ENCODE peak calls at places on chromosome 20, in four cellular contexts. Z, N, H and K are unnamed samples.

GRCh38 chr20:43238833-43239232 is 49.1 kb upstream of the PTPRT start:
- DNase-seq in H (peak), Z (no peak), N (no peak), K (no peak)

GRCh38 chr20:56166781-56167465 is 81.6 kb upstream of the MC3R start:
- DNase-seq in Z (no peak), H (no peak), N (no peak), K (no peak)

GRCh38 chr20:52614036-52614863 is 357.9 kb upstream of the TSHZ2 start:
- DNase-seq in Z (no peak), H (no peak), N (no peak), K (peak)

GRCh38 chr20:10667077-10667401 is 6.8 kb downstream of the JAG1 start:
- DNase-seq in Z (no peak), H (no peak), N (no peak), K (peak)

GRCh38 chr20:46546293-46546692 is 4.2 kb downstream of the OCSTAMP start:
- DNase-seq in Z (no peak), H (peak), N (no peak), K (no peak)

GRCh38 chr20:38730167-38730988 is 6.1 kb downstream of the SLC32A1 start:
- DNase-seq in N (no peak), Z (no peak), H (no peak), K (no peak)

GRCh38 chr20:31566658-31567379 is 38.3 kb upstream of the ID1 start:
- DNase-seq in Z (no peak), H (peak), N (no peak), K (no peak)

GRCh38 chr20:45998761-45999160 is 9.9 kb upstream of the MMP9 start:
- DNase-seq in Z (no peak), N (no peak), H (no peak), K (no peak)

GRCh38 chr20:56589633-56590032 is 39.5 kb upstream of the TFAP2C start:
- DNase-seq in Z (no peak), N (no peak), H (no peak), K (no peak)

GRCh38 chr20:23049933-23050838 is 714 bp upstream of the THBD start:
- DNase-seq in H (no peak), N (no peak), Z (no peak), K (no peak)

GRCh38 chr20:25058797-25059486 is 1.0 kb upstream of the ACSS1 start:
- DNase-seq in Z (peak), H (no peak), N (no peak), K (peak)

GRCh38 chr20:43388267-43389081 is 69.2 kb upstream of the SRSF6 start:
- DNase-seq in Z (peak), N (no peak), H (no peak), K (no peak)

GRCh38 chr20:26163890-26164289 is 467.2 kb upstream of the ZNF337 start:
- DNase-seq in N (no peak), Z (peak), H (no peak), K (peak)

GRCh38 chr20:45014671-45015415 is 48.5 kb downstream of the STK4 start:
- DNase-seq in N (no peak), Z (peak), H (no peak), K (no peak)

GRCh38 chr20:4989570-4989969 is 11.7 kb downstream of the SLC23A2 start:
- DNase-seq in H (no peak), Z (no peak), N (peak), K (no peak)

GRCh38 chr20:2210646-2211556 is 84.9 kb upstream of the TGM3 start:
- DNase-seq in N (no peak), H (no peak), Z (peak), K (peak)

DNA sequence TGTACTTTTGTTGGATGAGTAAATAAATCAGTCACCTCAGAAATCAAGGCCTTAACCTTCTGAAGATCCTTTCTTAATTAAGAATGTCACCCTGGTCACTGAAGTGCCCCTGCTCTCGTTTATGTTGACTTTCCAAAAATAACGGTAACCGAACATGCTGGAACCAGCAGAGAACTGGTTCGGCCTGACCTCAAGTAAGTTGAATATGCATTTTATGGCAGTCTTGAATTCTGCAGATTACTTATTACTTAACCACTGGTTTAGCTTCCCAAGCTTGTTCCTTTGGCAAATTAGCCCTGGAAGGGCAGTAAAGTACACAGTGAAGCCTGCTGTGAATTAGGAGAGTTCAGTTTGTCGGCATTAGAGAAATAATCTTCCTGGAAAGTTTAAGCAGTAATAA is 12.2 kb downstream of the MAPRE1 start:
- DNase-seq in H (no peak), N (no peak), Z (no peak), K (no peak)
- TF ChIP-seq FOS in H (no peak), N (no peak), Z (no peak), K (no peak)

GRCh38 chr20:49700411-49701185 is 13.1 kb downstream of the B4GALT5 start:
- DNase-seq in N (no peak), Z (peak), H (no peak), K (peak)

GRCh38 chr20:49699200-49699992 is 14.3 kb downstream of the B4GALT5 start:
- DNase-seq in H (no peak), N (no peak), Z (peak), K (peak)

GRCh38 chr20:49698477-49698876 is 15.2 kb downstream of the B4GALT5 start:
- DNase-seq in N (no peak), Z (no peak), H (no peak), K (no peak)

GRCh38 chr20:49701916-49702315 is 11.8 kb downstream of the B4GALT5 start:
- DNase-seq in H (no peak), N (no peak), Z (no peak), K (peak)

DNA sequence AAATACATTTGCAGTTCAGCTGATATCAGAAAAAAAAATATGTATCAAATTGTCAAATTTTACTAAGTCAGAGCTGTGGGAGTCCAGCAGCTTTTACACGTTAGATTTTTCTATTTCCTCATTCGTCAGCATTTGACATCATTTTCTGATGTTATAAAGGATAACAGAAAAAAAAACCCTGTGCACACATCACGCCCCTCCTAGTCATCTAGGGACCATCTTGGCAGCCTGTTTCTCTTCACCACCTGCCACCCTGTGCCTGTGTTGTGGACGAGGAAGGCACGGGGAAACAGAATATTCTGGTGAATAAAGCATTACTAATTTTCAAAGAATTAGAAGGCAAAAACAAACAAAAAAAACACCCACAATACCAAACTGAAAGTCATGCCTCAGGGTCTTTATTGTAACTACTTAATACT is 12.4 kb downstream of the B4GALT5 start:
- DNase-seq in H (no peak), N (no peak), Z (peak), K (peak)
- TF ChIP-seq FOS in H (no peak), N (no peak), Z (no peak), K (no peak)

DNA sequence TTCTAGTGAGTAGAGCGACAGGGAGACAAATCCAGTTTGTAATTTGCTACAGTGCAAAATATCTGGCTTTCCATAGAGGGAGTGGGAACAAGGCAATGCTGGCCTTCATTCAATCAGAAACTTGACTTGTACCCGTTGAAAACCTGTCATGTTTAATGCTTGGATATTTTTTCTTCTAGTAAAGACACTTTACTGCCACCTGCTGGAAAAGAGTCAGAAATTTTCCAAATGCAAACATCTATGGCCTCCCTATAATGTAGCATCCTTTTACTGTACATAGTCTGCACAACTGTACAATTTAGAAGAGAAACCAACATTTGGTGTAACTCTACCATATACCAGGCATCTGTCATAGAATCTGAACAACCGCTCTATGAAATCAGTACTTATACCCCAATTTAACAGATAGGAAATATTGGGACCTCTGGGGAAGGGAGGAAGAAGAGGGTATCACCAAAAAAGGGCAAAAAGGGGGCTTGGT is 16.7 kb upstream of the TBC1D20 start:
- DNase-seq in H (peak), Z (peak), N (no peak), K (peak)
- TF ChIP-seq FOS in H (no peak), Z (no peak), N (no peak), K (no peak)

GRCh38 chr20:59495166-59495565 is 109.2 kb upstream of the PHACTR3 start:
- DNase-seq in N (no peak), H (no peak), Z (no peak), K (no peak)
- TF ChIP-seq FOS in N (no peak), H (no peak), Z (no peak), K (no peak)

GRCh38 chr20:62955519-62956386 is 3.2 kb downstream of the SLC17A9 start:
- DNase-seq in H (no peak), Z (no peak), N (no peak), K (no peak)
- TF ChIP-seq FOS in H (no peak), Z (no peak), N (no peak), K (no peak)